ENCODE peak calls at places on chromosomes 6 and 20, in six cellular contexts. Q, X, M, K, N and H are unnamed samples.

GRCh38 chr6:121647905-121648304 is 212.5 kb downstream of the GJA1 start:
- DNase-seq in K (no peak), Q (no peak), M (no peak), X (no peak), N (no peak), H (no peak)

GRCh38 chr6:39294133-39294532 is 20.1 kb downstream of the KCNK17 start:
- DNase-seq in X (no peak), M (no peak), Q (no peak), K (no peak), N (no peak), H (no peak)

GRCh38 chr6:129677634-129678325 is 32.2 kb downstream of the ARHGAP18 start:
- DNase-seq in M (no peak), Q (no peak), K (no peak), X (no peak), N (no peak), H (no peak)

GRCh38 chr6:102438181-102438580 is 1044.7 kb downstream of the GRIK2 start:
- DNase-seq in M (no peak), X (no peak), Q (no peak), K (no peak), N (no peak), H (no peak)

GRCh38 chr6:28940859-28941680 is 17.3 kb upstream of the TRIM27 start:
- DNase-seq in N (peak), Q (peak), M (no peak), X (peak), K (peak), H (peak)

GRCh38 chr20:10591956-10592521 is 81.8 kb downstream of the JAG1 start:
- DNase-seq in X (no peak), M (no peak), K (no peak), Q (no peak), N (no peak), H (no peak)

GRCh38 chr6:102300350-102300749 is 906.8 kb downstream of the GRIK2 start:
- DNase-seq in N (no peak), M (no peak), K (no peak), X (no peak), Q (no peak), H (no peak)

GRCh38 chr6:33248643-33248931 is 23.1 kb downstream of the VPS52 start:
- DNase-seq in Q (no peak), X (no peak), K (peak), N (no peak), M (no peak), H (no peak)

GRCh38 chr6:11008821-11009220 is 35.3 kb downstream of the ELOVL2 start:
- DNase-seq in K (no peak), X (no peak), M (no peak), N (no peak), Q (no peak), H (no peak)

GRCh38 chr6:137637161-137637560 is 143.0 kb upstream of the OLIG3 start:
- DNase-seq in K (no peak), N (no peak), M (peak), Q (no peak), X (no peak), H (no peak)

GRCh38 chr6:145673504-145673903 is 61.8 kb downstream of the EPM2A start:
- DNase-seq in Q (no peak), N (no peak), K (no peak), M (no peak), X (no peak), H (no peak)

GRCh38 chr20:17650816-17651760 is 31.0 kb downstream of the RRBP1 start:
- DNase-seq in M (peak), K (no peak), Q (no peak), N (no peak), X (no peak), H (no peak)

GRCh38 chr20:51498765-51499540 is 43.6 kb downstream of the NFATC2 start:
- DNase-seq in Q (no peak), X (no peak), N (no peak), M (no peak), K (no peak), H (no peak)

GRCh38 chr6:144683216-144684070 is 398.3 kb downstream of the UTRN start:
- DNase-seq in Q (no peak), M (no peak), N (no peak), K (no peak), X (no peak), H (no peak)

GRCh38 chr6:108200631-108201030 is 34.8 kb downstream of the NR2E1 start:
- DNase-seq in Q (no peak), X (no peak), K (no peak), N (no peak), M (no peak), H (no peak)

GRCh38 chr6:34473967-34474366 is 8.1 kb downstream of the PACSIN1 start:
- DNase-seq in M (no peak), Q (no peak), X (no peak), N (no peak), K (no peak), H (no peak)

GRCh38 chr6:119791746-119792145 is 442.2 kb upstream of the MAN1A1 start:
- DNase-seq in N (no peak), M (no peak), X (no peak), Q (no peak), K (no peak), H (no peak)